ENCODE peak calls at places on chromosome 18, in five cellular contexts. V, B, G, J and R are unnamed samples.

GRCh38 chr18:23401400-23402347 is 51.4 kb upstream of the RIOK3 start:
- DNase-seq in V (no peak), J (no peak), G (no peak), B (no peak), R (no peak)

GRCh38 chr18:48834421-48835011 is 116.2 kb downstream of the SMAD7 start:
- DNase-seq in B (no peak), J (peak), V (peak), G (peak), R (peak)

GRCh38 chr18:49690307-49690706 is 123.0 kb downstream of the ACAA2 start:
- DNase-seq in J (no peak), B (no peak), G (no peak), V (no peak), R (peak)

GRCh38 chr18:43422483-43422882 is 145.2 kb upstream of the SYT4 start:
- DNase-seq in B (no peak), G (no peak), V (no peak), J (no peak), R (no peak)

GRCh38 chr18:55096261-55097026 is 137.2 kb upstream of the CCDC68 start:
- DNase-seq in V (no peak), J (no peak), B (no peak), G (no peak), R (peak)

GRCh38 chr18:55316615-55317184 is 271.3 kb downstream of the TCF4 start:
- DNase-seq in J (no peak), B (no peak), G (no peak), V (no peak), R (no peak)

GRCh38 chr18:62325806-62326645 is 916 bp downstream of the TNFRSF11A start:
- DNase-seq in B (no peak), G (peak), V (no peak), J (no peak), R (no peak)

GRCh38 chr18:51077217-51077616 is 47.2 kb downstream of the SMAD4 start:
- DNase-seq in B (no peak), V (no peak), G (no peak), J (no peak), R (no peak)

GRCh38 chr18:55768255-55768654 is 180.3 kb upstream of the TCF4 start:
- DNase-seq in G (no peak), J (no peak), B (no peak), V (no peak), R (no peak)

GRCh38 chr18:54127759-54128378 is 96.6 kb downstream of the MBD2 start:
- DNase-seq in J (no peak), B (no peak), V (no peak), G (no peak), R (peak)

GRCh38 chr18:46676162-46676830 is 19.3 kb upstream of the LOXHD1 start:
- DNase-seq in J (no peak), G (no peak), B (no peak), V (no peak), R (no peak)

GRCh38 chr18:388198-388597 is 112.3 kb downstream of the COLEC12 start:
- DNase-seq in J (no peak), B (no peak), V (no peak), G (no peak), R (no peak)

GRCh38 chr18:13380671-13381070 is 162.1 kb downstream of the LDLRAD4 start:
- DNase-seq in V (no peak), J (no peak), G (no peak), B (no peak), R (no peak)

GRCh38 chr18:29163596-29163995 is 986.7 kb upstream of the CDH2 start:
- DNase-seq in J (no peak), G (no peak), B (no peak), V (no peak), R (no peak)

GRCh38 chr18:68735498-68736343 is 20.8 kb upstream of the TMX3 start:
- DNase-seq in G (peak), B (no peak), V (no peak), J (no peak), R (no peak)

GRCh38 chr18:23071285-23071684 is 64.0 kb upstream of the CABLES1 start:
- DNase-seq in B (no peak), V (peak), G (peak), J (peak), R (no peak)